ENCODE peak calls at places on chromosomes 13 and 19, in four cellular contexts. X is brain microvascular endothelial cell, D is body of pancreas, N is fibroblast of lung. G is an unnamed sample. For H3K27me3, the result is how much of the 10 kb centered on the place peaks cover.

GRCh38 chr13:97344250-97345175 is 89.5 kb upstream of the RAP2A start:
- DNase-seq in X (peak), D (peak), N (peak), G (peak)

GRCh38 chr13:30572859-30573275 is 44.9 kb upstream of the USPL1 start:
- DNase-seq in X (peak), D (no peak), N (peak), G (no peak)

GRCh38 chr13:110331362-110331761 is 24.3 kb downstream of the COL4A2 start:
- DNase-seq in X (peak), D (no peak), N (peak), G (no peak)

GRCh38 chr13:75687145-75687763 is 51.1 kb downstream of the LMO7 start:
- DNase-seq in X (peak), D (no peak), N (peak), G (no peak)

GRCh38 chr19:4866595-4867424 is 657 bp downstream of the PLIN3 start:
- DNase-seq in X (no peak), D (peak), N (peak), G (no peak)

GRCh38 chr19:47475460-47475859 is 3.8 kb upstream of the SLC8A2 start:
- DNase-seq in X (no peak), D (no peak), N (no peak), G (no peak)

GRCh38 chr19:35766571-35767104 is 8.7 kb downstream of the PROSER3 start:
- DNase-seq in X (no peak), D (no peak), N (no peak), G (no peak)

GRCh38 chr19:22326219-22326618 is 40.0 kb downstream of the ZNF729 start:
- DNase-seq in X (no peak), D (no peak), N (no peak), G (no peak)

GRCh38 chr13:35994131-35994966 is 136.8 kb downstream of the DCLK1 start:
- DNase-seq in X (peak), D (peak), N (peak), G (no peak)

GRCh38 chr19:31338069-31338767 is 11.0 kb downstream of the TSHZ3 start:
- DNase-seq in X (peak), D (peak), N (peak), G (no peak)

DNA sequence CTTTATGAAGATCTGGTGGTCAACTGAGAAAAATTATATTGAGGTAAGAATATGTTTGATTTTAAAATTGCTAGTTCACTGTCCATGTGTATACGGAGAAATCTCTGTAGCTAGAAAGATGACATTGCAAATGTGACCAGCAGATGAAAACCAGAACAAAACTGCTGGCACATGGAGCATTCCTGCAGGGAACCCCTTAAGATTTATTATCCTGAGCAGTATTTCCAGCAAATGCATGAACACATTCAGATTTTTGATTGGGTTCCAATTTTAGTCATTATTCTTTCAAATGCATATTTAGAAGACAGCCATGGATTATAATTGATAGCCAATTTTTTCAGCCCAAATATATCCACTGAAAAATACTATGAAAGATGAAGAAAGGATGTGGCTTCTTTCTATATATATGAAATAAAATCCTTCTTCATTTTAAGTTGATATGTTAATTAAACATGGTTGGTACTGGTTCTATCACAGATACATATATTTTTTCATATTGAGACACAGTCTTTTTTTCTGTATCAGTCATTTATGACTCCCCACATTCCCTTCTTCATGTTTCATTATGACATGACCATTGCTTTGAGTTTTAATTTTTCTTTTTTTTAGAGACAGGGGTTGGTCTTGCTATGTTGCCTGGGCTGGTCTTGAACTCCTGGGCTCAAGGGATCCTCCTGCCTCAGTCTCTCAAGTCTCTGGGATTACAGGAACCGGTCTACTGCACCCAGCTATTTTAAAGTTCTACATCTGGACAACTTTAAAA is 376.6 kb downstream of the KLF12 start:
- DNase-seq in X (no peak), D (no peak), N (no peak), G (no peak)
- H3K27ac ChIP-seq in X (no peak), D (no peak), N (no peak), G (no peak)

DNA sequence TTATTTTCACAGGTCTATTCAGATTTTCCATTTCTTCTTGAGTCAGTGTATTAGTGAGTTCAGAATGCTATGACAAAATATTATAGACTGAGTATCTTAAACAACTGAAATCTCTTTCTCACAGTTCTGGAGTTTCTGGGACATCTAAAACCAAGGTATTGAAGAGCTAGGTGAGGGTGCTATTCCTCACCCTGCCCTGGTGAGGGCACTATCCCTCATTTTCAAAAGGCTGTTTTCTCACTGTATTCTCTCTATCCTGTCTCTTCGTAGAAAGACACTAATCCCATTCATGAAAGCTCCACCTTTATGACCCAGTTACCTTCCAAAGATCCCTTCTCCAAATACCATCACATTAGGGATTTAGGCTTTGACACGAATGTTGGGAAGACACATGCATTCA is 1617.1 kb downstream of the PCDH9 start:
- DNase-seq in X (no peak), D (no peak), N (no peak), G (no peak)
- TF ChIP-seq CTCF in X (peak), D (no peak), N (no peak), G (no peak)

GRCh38 chr19:10005632-10006334 is 4.5 kb downstream of the COL5A3 start:
- DNase-seq in X (no peak), D (no peak), N (no peak), G (no peak)

GRCh38 chr19:10006335-10006708 is 4.0 kb downstream of the COL5A3 start:
- DNase-seq in X (no peak), D (peak), N (peak), G (no peak)

GRCh38 chr19:10003271-10003670 is 7.0 kb downstream of the COL5A3 start:
- DNase-seq in X (no peak), D (no peak), N (no peak), G (no peak)

GRCh38 chr19:10006752-10007323 is 3.5 kb downstream of the COL5A3 start:
- DNase-seq in X (no peak), D (no peak), N (no peak), G (no peak)

GRCh38 chr19:10004617-10005016 is 5.7 kb downstream of the COL5A3 start:
- DNase-seq in X (no peak), D (no peak), N (no peak), G (no peak)
- H3K27me3 ChIP-seq in X (under half), D (under half), N (under half), G (under half)

GRCh38 chr19:32971012-32971595 is 654 bp downstream of the CEP89 start:
- DNase-seq in X (no peak), D (no peak), N (no peak), G (no peak)
- H3K27ac ChIP-seq in X (no peak), D (no peak), N (peak), G (no peak)

GRCh38 chr13:32911506-32911905 is 104.7 kb upstream of the KL start:
- DNase-seq in X (peak), D (no peak), N (peak), G (no peak)
- TF ChIP-seq CTCF in X (peak), D (no peak), N (peak), G (no peak)

DNA sequence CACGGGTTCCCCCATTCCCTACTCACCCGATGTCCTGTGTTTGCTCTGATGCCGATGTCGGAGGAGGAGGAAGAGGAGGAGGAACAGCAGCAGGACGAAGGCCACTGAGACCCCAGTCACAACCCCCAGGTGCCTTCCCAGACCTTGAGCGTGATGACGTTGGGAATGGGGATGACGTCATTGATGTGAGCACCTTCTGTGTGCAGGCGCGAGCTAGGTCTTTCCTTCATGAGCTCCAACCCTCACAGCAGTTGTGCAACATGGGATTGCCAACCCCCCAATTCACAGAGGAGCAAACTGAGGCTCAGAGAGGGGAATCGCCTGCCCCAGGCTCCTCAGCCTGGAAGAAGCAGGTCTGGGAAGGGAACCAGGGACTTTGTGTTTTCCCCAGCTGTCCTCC is 4.2 kb downstream of the LILRB5 start:
- DNase-seq in X (no peak), D (no peak), N (no peak), G (no peak)
- H3K27me3 ChIP-seq in X (under half), D (under half), N (under half), G (under half)

GRCh38 chr19:2236285-2237050 is at the start of the genes PLEKHJ1 and SF3A2:
- DNase-seq in X (peak), D (peak), N (peak), G (peak)

GRCh38 chr19:2237051-2237868 is 636 bp downstream of the SF3A2 start:
- DNase-seq in X (no peak), D (no peak), N (no peak), G (no peak)

GRCh38 chr19:2235396-2236284 is 489 bp downstream of the PLEKHJ1 start:
- DNase-seq in X (no peak), D (peak), N (no peak), G (no peak)

GRCh38 chr19:2233601-2234280 is 2.4 kb downstream of the PLEKHJ1 start:
- DNase-seq in X (no peak), D (no peak), N (no peak), G (no peak)

DNA sequence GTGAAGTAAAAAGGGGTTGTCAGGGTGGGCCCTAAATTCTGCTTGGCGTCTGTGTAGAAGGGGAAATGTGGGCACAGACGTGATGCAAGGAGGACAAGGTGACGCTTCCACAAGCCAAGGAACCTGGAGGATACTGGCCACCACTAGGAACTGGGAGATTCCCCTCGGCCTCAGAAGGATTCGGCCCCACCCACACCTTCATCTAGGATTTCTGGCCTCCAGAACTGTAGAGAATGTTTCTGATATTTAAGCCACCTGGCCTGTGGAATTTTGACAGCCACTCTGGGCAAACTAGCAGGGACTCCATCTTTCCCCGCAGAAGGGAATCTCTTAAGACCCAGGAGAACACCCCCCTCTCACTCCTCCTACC is 1.1 kb downstream of the PLEKHJ1 start:
- DNase-seq in X (no peak), D (no peak), N (no peak), G (no peak)
- H3K27ac ChIP-seq in X (no peak), D (peak), N (peak), G (no peak)

DNA sequence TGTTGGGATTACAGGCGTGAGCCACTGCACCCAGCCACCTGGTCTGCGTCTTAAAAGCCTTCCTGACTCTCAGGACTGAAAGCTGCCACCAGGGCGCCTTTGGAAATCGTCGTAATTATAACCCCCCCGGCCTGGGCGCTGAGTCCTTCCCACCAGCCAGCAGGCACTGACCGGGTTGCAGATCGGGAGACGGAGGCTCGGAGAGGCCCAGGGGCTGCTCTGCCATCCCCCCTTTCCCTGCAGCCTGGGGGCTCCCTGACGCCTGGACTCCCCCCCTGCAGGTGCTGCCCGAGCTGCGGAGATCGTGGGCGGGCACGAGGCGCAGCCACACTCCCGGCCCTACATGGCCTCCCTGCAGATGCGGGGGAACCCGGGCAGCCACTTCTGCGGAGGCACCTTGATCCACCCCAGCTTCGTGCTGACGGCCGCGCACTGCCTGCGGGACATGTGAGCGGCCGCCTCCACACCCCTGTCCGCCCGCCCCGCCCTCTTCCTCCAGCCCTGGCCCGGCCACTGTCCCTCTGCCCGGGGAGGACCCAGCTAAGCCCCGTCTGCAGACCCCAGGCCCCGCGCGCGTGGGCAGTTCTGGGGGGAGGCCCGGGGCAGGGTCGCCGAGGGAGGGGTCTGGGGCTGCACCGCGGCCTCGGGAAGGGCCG is 2.5 kb downstream of the PRTN3 start:
- DNase-seq in X (no peak), D (peak), N (no peak), G (no peak)
- TF ChIP-seq CTCF in X (peak), D (no peak), N (no peak), G (no peak)

DNA sequence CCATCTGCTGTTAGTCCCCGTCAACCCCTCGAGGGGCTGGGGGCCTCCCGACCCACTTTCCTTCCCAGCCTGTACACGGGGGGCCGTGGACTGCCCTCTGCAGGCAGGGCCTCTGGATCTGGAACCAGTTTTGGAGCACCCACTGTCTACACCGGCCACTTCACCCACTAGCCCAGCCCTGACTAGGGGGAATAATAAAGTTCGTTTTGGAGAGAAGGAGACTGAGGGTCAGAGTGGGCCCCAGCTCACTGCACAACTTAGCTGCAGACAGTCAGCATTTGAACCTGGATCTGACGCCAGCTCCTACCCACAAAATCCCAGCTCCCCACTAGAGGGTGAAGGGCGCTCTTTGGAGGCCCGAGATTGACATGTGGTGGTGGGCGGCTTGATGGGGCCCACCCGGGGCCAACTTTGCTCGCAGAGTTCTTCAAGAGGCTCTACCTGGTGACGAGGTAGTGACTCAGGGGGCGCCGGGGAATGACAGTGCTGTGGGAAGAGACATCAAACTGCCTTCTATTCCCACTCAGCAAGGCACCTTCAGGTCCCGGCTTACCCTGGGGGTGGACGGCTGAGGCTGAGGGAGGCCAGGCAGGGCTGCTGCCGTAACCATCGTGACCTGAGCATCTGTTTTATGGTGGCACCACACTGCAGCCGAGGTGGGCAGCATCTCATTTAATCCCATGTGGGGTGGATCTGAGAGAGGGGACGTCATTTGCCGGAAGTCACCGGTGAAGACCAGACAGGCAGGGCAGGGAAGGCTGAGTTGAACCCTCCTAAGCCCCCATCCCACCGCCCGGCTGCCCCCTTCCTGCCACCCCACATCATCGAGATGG is 1.8 kb downstream of the LINGO3 start:
- DNase-seq in X (no peak), D (no peak), N (no peak), G (no peak)
- H3K27me3 ChIP-seq in X (under half), D (under half), N (under half), G (half or more)

DNA sequence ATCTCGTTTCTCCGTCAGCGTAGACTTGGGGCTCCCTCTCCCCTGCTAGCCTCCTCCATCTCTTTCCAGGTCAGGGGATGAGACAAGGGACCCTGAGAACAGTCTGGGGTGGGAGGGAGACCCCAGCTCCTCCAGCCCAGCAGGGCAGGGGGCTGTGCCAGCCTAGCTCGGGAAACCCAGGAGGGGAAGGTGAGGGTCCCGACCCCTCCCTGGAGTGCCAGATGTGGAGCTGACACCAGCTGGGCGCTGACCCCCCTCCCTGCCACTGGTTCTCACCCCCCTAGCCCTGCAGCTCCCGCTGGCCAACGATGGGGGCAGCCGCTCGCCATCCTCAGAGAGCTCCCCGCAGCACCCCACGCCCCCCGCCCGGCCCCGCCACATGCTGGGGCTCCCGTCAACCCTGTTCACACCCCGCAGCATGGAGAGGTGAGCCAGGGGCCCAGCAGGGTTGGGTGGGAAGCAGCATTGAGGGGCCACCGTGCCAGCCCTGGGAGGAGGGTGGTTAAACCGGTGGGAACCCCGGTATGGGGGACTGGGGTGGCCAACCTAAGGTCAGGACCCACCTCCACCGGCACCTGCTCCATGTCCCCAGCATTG is 5.1 kb upstream of the TGFBR3L start:
- DNase-seq in X (no peak), D (no peak), N (no peak), G (no peak)
- H3K27ac ChIP-seq in X (no peak), D (no peak), N (no peak), G (no peak)

G was measured in CD4-positive, alpha-beta T cell.